ENCODE peak calls at places on chromosome 16, in five cellular contexts. One of them, this sample, is unnamed.

GRCh38 chr16:66344533-66345145 is 21.9 kb upstream of the CDH5 start:
- DNase-seq in A549: no peak
- DNase-seq in tibial artery: no peak
- DNase-seq in psoas muscle: no peak
- DNase-seq in CD8-positive, alpha-beta T cell: peak; percentile 39
- DNase-seq in this sample: peak; percentile 74

GRCh38 chr16:1272453-1273198 is 16.8 kb downstream of the TPSD1 start:
- DNase-seq in A549: no peak
- DNase-seq in tibial artery: no peak
- DNase-seq in psoas muscle: no peak
- DNase-seq in CD8-positive, alpha-beta T cell: no peak
- DNase-seq in this sample: no peak

GRCh38 chr16:6548507-6548906 is 784.1 kb upstream of the RBFOX1 start:
- DNase-seq in A549: no peak
- DNase-seq in tibial artery: no peak
- DNase-seq in psoas muscle: no peak
- DNase-seq in CD8-positive, alpha-beta T cell: no peak
- DNase-seq in this sample: no peak

GRCh38 chr16:68083861-68084503 is 1.2 kb upstream of the NFATC3 start:
- DNase-seq in A549: no peak
- DNase-seq in tibial artery: no peak
- DNase-seq in psoas muscle: no peak
- DNase-seq in CD8-positive, alpha-beta T cell: no peak
- DNase-seq in this sample: no peak

GRCh38 chr16:88638323-88639230 is at the start of gene IL17C:
- DNase-seq in A549: no peak
- DNase-seq in tibial artery: no peak
- DNase-seq in psoas muscle: no peak
- DNase-seq in CD8-positive, alpha-beta T cell: no peak
- DNase-seq in this sample: peak; percentile 76

GRCh38 chr16:65069090-65069489 is 52.8 kb downstream of the CDH11 start:
- DNase-seq in A549: no peak
- DNase-seq in tibial artery: no peak
- DNase-seq in psoas muscle: no peak
- DNase-seq in CD8-positive, alpha-beta T cell: no peak
- DNase-seq in this sample: no peak

GRCh38 chr16:51134269-51134812 is 16.7 kb downstream of the SALL1 start:
- DNase-seq in A549: no peak
- DNase-seq in tibial artery: no peak
- DNase-seq in psoas muscle: no peak
- DNase-seq in CD8-positive, alpha-beta T cell: no peak
- DNase-seq in this sample: no peak

GRCh38 chr16:66334856-66335255 is 31.6 kb upstream of the CDH5 start:
- DNase-seq in A549: no peak
- DNase-seq in tibial artery: no peak
- DNase-seq in psoas muscle: no peak
- DNase-seq in CD8-positive, alpha-beta T cell: no peak
- DNase-seq in this sample: no peak

GRCh38 chr16:31129568-31130335 is 5.8 kb downstream of the PRSS8 start:
- DNase-seq in A549: no peak
- DNase-seq in tibial artery: no peak
- DNase-seq in psoas muscle: peak; percentile 76
- DNase-seq in CD8-positive, alpha-beta T cell: no peak
- DNase-seq in this sample: no peak

GRCh38 chr16:28212532-28212873 is 738 bp upstream of the XPO6 start:
- DNase-seq in A549: no peak
- DNase-seq in tibial artery: no peak
- DNase-seq in psoas muscle: no peak
- DNase-seq in CD8-positive, alpha-beta T cell: no peak
- DNase-seq in this sample: no peak

GRCh38 chr16:65071371-65072311 is 50.2 kb downstream of the CDH11 start:
- DNase-seq in A549: no peak
- DNase-seq in tibial artery: peak; percentile 75
- DNase-seq in psoas muscle: peak; percentile 83
- DNase-seq in CD8-positive, alpha-beta T cell: no peak
- DNase-seq in this sample: peak; percentile 47

GRCh38 chr16:49936791-49937190 is 80.9 kb upstream of the ZNF423 start:
- DNase-seq in A549: no peak
- DNase-seq in tibial artery: no peak
- DNase-seq in psoas muscle: no peak
- DNase-seq in CD8-positive, alpha-beta T cell: no peak
- DNase-seq in this sample: no peak

GRCh38 chr16:4136229-4136813 is 20.1 kb upstream of the ADCY9 start:
- DNase-seq in A549: no peak
- DNase-seq in tibial artery: no peak
- DNase-seq in psoas muscle: no peak
- DNase-seq in CD8-positive, alpha-beta T cell: no peak
- DNase-seq in this sample: peak; percentile 77

GRCh38 chr16:9302102-9302501 is 210.7 kb downstream of the HAPSTR1 start:
- DNase-seq in A549: no peak
- DNase-seq in tibial artery: no peak
- DNase-seq in psoas muscle: no peak
- DNase-seq in CD8-positive, alpha-beta T cell: no peak
- DNase-seq in this sample: no peak

GRCh38 chr16:68244903-68245853 is at the start of gene PLA2G15:
- DNase-seq in A549: peak; percentile 89
- DNase-seq in tibial artery: peak; percentile 94
- DNase-seq in psoas muscle: peak; percentile 99
- DNase-seq in CD8-positive, alpha-beta T cell: peak; percentile 98
- DNase-seq in this sample: peak; percentile 98

GRCh38 chr16:79632289-79632688 is 31.8 kb upstream of the MAF start:
- DNase-seq in A549: no peak
- DNase-seq in tibial artery: peak; percentile 34
- DNase-seq in psoas muscle: no peak
- DNase-seq in CD8-positive, alpha-beta T cell: no peak
- DNase-seq in this sample: no peak

GRCh38 chr16:64738321-64738960 is 383.4 kb downstream of the CDH11 start:
- DNase-seq in A549: no peak
- DNase-seq in tibial artery: no peak
- DNase-seq in psoas muscle: no peak
- DNase-seq in CD8-positive, alpha-beta T cell: no peak
- DNase-seq in this sample: no peak

GRCh38 chr16:69845181-69845580 is 83.0 kb downstream of the WWP2 start:
- DNase-seq in A549: no peak
- DNase-seq in tibial artery: no peak
- DNase-seq in psoas muscle: no peak
- DNase-seq in CD8-positive, alpha-beta T cell: no peak
- DNase-seq in this sample: no peak

GRCh38 chr16:69522732-69523404 is 42.9 kb upstream of the NFAT5 start:
- DNase-seq in A549: peak; percentile 65
- DNase-seq in tibial artery: no peak
- DNase-seq in psoas muscle: no peak
- DNase-seq in CD8-positive, alpha-beta T cell: no peak
- DNase-seq in this sample: no peak

GRCh38 chr16:24977673-24978065 is 37.5 kb downstream of the ARHGAP17 start:
- DNase-seq in A549: no peak
- DNase-seq in tibial artery: no peak
- DNase-seq in psoas muscle: no peak
- DNase-seq in CD8-positive, alpha-beta T cell: no peak
- DNase-seq in this sample: no peak

GRCh38 chr16:88323546-88324330 is 59.0 kb upstream of the ZNF469 start:
- DNase-seq in A549: no peak
- DNase-seq in tibial artery: no peak
- DNase-seq in psoas muscle: peak; percentile 17
- DNase-seq in CD8-positive, alpha-beta T cell: no peak
- DNase-seq in this sample: no peak

GRCh38 chr16:74633686-74634085 is 26.8 kb upstream of the GLG1 start:
- DNase-seq in A549: no peak
- DNase-seq in tibial artery: no peak
- DNase-seq in psoas muscle: no peak
- DNase-seq in CD8-positive, alpha-beta T cell: no peak
- DNase-seq in this sample: no peak

GRCh38 chr16:78607465-78607864 is 508.0 kb downstream of the WWOX start:
- DNase-seq in A549: no peak
- DNase-seq in tibial artery: no peak
- DNase-seq in psoas muscle: no peak
- DNase-seq in CD8-positive, alpha-beta T cell: no peak
- DNase-seq in this sample: no peak

GRCh38 chr16:48687421-48688038 is 77.5 kb upstream of the N4BP1 start:
- DNase-seq in A549: peak; percentile 83
- DNase-seq in tibial artery: peak; percentile 22
- DNase-seq in psoas muscle: peak; percentile 60
- DNase-seq in CD8-positive, alpha-beta T cell: no peak
- DNase-seq in this sample: peak; percentile 54

GRCh38 chr16:75298252-75298651 is 46.8 kb upstream of the BCAR1 start:
- DNase-seq in A549: no peak
- DNase-seq in tibial artery: no peak
- DNase-seq in psoas muscle: no peak
- DNase-seq in CD8-positive, alpha-beta T cell: no peak
- DNase-seq in this sample: no peak

GRCh38 chr16:56889206-56889605 is 24.2 kb downstream of the SLC12A3 start:
- DNase-seq in A549: no peak
- DNase-seq in tibial artery: no peak
- DNase-seq in psoas muscle: no peak
- DNase-seq in CD8-positive, alpha-beta T cell: no peak
- DNase-seq in this sample: no peak

GRCh38 chr16:65945485-65945884 is 421.0 kb upstream of the CDH5 start:
- DNase-seq in A549: no peak
- DNase-seq in tibial artery: no peak
- DNase-seq in psoas muscle: no peak
- DNase-seq in CD8-positive, alpha-beta T cell: no peak
- DNase-seq in this sample: no peak

GRCh38 chr16:1494711-1495110 is 1.6 kb downstream of the TELO2 start:
- DNase-seq in A549: no peak
- DNase-seq in tibial artery: no peak
- DNase-seq in psoas muscle: peak; percentile 79
- DNase-seq in CD8-positive, alpha-beta T cell: no peak
- DNase-seq in this sample: no peak

GRCh38 chr16:75000481-75001081 is 1.8 kb downstream of the ZNRF1 start:
- DNase-seq in A549: no peak
- DNase-seq in tibial artery: peak; percentile 25
- DNase-seq in psoas muscle: no peak
- DNase-seq in CD8-positive, alpha-beta T cell: no peak
- DNase-seq in this sample: no peak

GRCh38 chr16:24993722-24994686 is 21.2 kb downstream of the ARHGAP17 start:
- DNase-seq in A549: peak; percentile 78
- DNase-seq in tibial artery: no peak
- DNase-seq in psoas muscle: no peak
- DNase-seq in CD8-positive, alpha-beta T cell: no peak
- DNase-seq in this sample: no peak

GRCh38 chr16:69318911-69319289 is 7.8 kb downstream of the VPS4A start:
- DNase-seq in A549: no peak
- DNase-seq in tibial artery: peak; percentile 9
- DNase-seq in psoas muscle: no peak
- DNase-seq in CD8-positive, alpha-beta T cell: no peak
- DNase-seq in this sample: no peak

GRCh38 chr16:4800290-4801041 is 2.0 kb downstream of the ROGDI start:
- DNase-seq in A549: no peak
- DNase-seq in tibial artery: no peak
- DNase-seq in psoas muscle: no peak
- DNase-seq in CD8-positive, alpha-beta T cell: no peak
- DNase-seq in this sample: peak; percentile 84

GRCh38 chr16:19718624-19718965 is 524 bp downstream of the IQCK start:
- DNase-seq in A549: peak; percentile 25
- DNase-seq in tibial artery: peak; percentile 34
- DNase-seq in psoas muscle: no peak
- DNase-seq in CD8-positive, alpha-beta T cell: no peak
- DNase-seq in this sample: peak; percentile 55

GRCh38 chr16:4679854-4680636 is 13.3 kb upstream of the NUDT16L1 start:
- DNase-seq in A549: no peak
- DNase-seq in tibial artery: peak; percentile 51
- DNase-seq in psoas muscle: peak; percentile 85
- DNase-seq in CD8-positive, alpha-beta T cell: no peak
- DNase-seq in this sample: peak; percentile 83

GRCh38 chr16:10256855-10257641 is 74.8 kb upstream of the GRIN2A start:
- DNase-seq in A549: peak; percentile 56
- DNase-seq in tibial artery: no peak
- DNase-seq in psoas muscle: no peak
- DNase-seq in CD8-positive, alpha-beta T cell: peak; percentile 44
- DNase-seq in this sample: peak; percentile 61

GRCh38 chr16:82793550-82794244 is 166.9 kb downstream of the CDH13 start:
- DNase-seq in A549: no peak
- DNase-seq in tibial artery: no peak
- DNase-seq in psoas muscle: no peak
- DNase-seq in CD8-positive, alpha-beta T cell: no peak
- DNase-seq in this sample: no peak
- H3K27ac ChIP-seq in A549: no peak overlapping the region
- H3K27ac ChIP-seq in tibial artery: no peak overlapping the region
- H3K27ac ChIP-seq in psoas muscle: no peak overlapping the region
- H3K27ac ChIP-seq in CD8-positive, alpha-beta T cell: no peak overlapping the region
- H3K27ac ChIP-seq in this sample: no peak overlapping the region

DNA sequence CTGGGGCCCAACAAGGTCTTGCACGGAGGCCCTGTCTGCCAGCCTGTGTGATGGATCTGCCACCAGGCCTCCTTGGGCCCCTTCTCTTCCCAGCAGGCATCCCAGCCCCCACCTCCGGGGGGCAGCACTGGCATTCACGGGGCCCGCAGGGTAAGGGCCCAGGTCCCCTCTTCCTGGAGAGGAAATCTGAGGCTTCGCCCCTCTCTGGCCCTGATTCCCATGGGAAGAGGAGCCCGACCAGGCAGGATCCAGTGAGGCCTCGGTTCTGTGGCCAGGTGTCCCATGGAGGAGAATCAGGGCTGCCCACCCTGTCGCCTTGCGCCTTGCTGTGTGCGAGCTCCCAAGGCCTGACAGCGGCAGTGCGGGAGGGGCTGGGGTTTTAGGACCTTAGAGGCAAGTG is 48.4 kb downstream of the PDPK1 start:
- DNase-seq in A549: no peak
- DNase-seq in tibial artery: no peak
- DNase-seq in psoas muscle: peak; percentile 52
- DNase-seq in CD8-positive, alpha-beta T cell: peak; percentile 20
- DNase-seq in this sample: peak; percentile 46
- TF ChIP-seq CTCF in A549: no peak
- TF ChIP-seq CTCF in tibial artery: no peak
- TF ChIP-seq CTCF in psoas muscle: no peak
- TF ChIP-seq CTCF in CD8-positive, alpha-beta T cell: no peak
- TF ChIP-seq CTCF in this sample: no peak

GRCh38 chr16:85170066-85171003 is 58.1 kb upstream of the CIBAR2 start:
- DNase-seq in A549: no peak
- DNase-seq in tibial artery: no peak
- DNase-seq in psoas muscle: peak; percentile 86
- DNase-seq in CD8-positive, alpha-beta T cell: no peak
- DNase-seq in this sample: no peak
- H3K27ac ChIP-seq in A549: peak overlapping the region; percentile 71
- H3K27ac ChIP-seq in tibial artery: peak overlapping the region; percentile 32
- H3K27ac ChIP-seq in psoas muscle: peak overlapping the region; percentile 79
- H3K27ac ChIP-seq in CD8-positive, alpha-beta T cell: no peak overlapping the region
- H3K27ac ChIP-seq in this sample: no peak overlapping the region

GRCh38 chr16:15649727-15650018 is 372 bp upstream of the NDE1 start:
- DNase-seq in A549: no peak
- DNase-seq in tibial artery: no peak
- DNase-seq in psoas muscle: no peak
- DNase-seq in CD8-positive, alpha-beta T cell: no peak
- DNase-seq in this sample: no peak

GRCh38 chr16:15650698-15651161 is 685 bp downstream of the NDE1 start:
- DNase-seq in A549: no peak
- DNase-seq in tibial artery: peak; percentile 46
- DNase-seq in psoas muscle: peak; percentile 62
- DNase-seq in CD8-positive, alpha-beta T cell: peak; percentile 40
- DNase-seq in this sample: no peak

GRCh38 chr16:15648135-15648730 is 1.8 kb upstream of the NDE1 start:
- DNase-seq in A549: no peak
- DNase-seq in tibial artery: no peak
- DNase-seq in psoas muscle: no peak
- DNase-seq in CD8-positive, alpha-beta T cell: no peak
- DNase-seq in this sample: no peak

GRCh38 chr16:15652293-15653001 is 2.4 kb downstream of the NDE1 start:
- DNase-seq in A549: no peak
- DNase-seq in tibial artery: no peak
- DNase-seq in psoas muscle: no peak
- DNase-seq in CD8-positive, alpha-beta T cell: no peak
- DNase-seq in this sample: no peak

GRCh38 chr16:15650019-15650697 is at the start of gene NDE1:
- DNase-seq in A549: peak; percentile 90
- DNase-seq in tibial artery: peak; percentile 90
- DNase-seq in psoas muscle: peak; percentile 95
- DNase-seq in CD8-positive, alpha-beta T cell: peak; percentile 85
- DNase-seq in this sample: peak; percentile 92
- TF ChIP-seq CTCF in A549: no peak
- TF ChIP-seq CTCF in tibial artery: no peak
- TF ChIP-seq CTCF in psoas muscle: no peak
- TF ChIP-seq CTCF in CD8-positive, alpha-beta T cell: no peak
- TF ChIP-seq CTCF in this sample: no peak